ENCODE peak calls at places on chromosomes 2 and 18, in nine cellular contexts. B is K562, V is colonic mucosa, S is PC-3, E is Panc1, X is astrocyte, Q is ovary, R is lower lobe of right lung, F is sigmoid colon. D is an unnamed sample.

GRCh38 chr2:120257522-120257921 is 4.9 kb downstream of the RALB start:
- DNase-seq in B (no peak), V (no peak), S (peak), E (no peak), X (no peak), Q (no peak), R (no peak), F (peak), D (no peak)

GRCh38 chr18:72762505-72763122 is 105.2 kb downstream of the NETO1 start:
- DNase-seq in B (peak), V (no peak), S (peak), E (peak), X (peak), Q (no peak), R (no peak), F (no peak), D (no peak)

GRCh38 chr18:2655954-2656236 is 369 bp downstream of the SMCHD1 start:
- DNase-seq in B (no peak), V (no peak), S (no peak), E (no peak), X (peak), Q (no peak), R (peak), F (peak), D (peak)

GRCh38 chr18:6731197-6731596 is 1.7 kb downstream of the ARHGAP28 start:
- DNase-seq in B (no peak), V (no peak), S (peak), E (no peak), X (peak), Q (no peak), R (no peak), F (no peak), D (no peak)

GRCh38 chr2:96957299-96957698 is 29.1 kb downstream of the FAM178B start:
- DNase-seq in B (no peak), V (no peak), S (no peak), E (no peak), X (no peak), Q (no peak), R (no peak), F (peak), D (no peak)

GRCh38 chr18:69031571-69032451 is 233.9 kb downstream of the CCDC102B start:
- DNase-seq in B (no peak), V (no peak), S (no peak), E (no peak), X (no peak), Q (no peak), R (no peak), F (no peak), D (no peak)

GRCh38 chr2:165373322-165374025 is 96.0 kb upstream of the CSRNP3 start:
- DNase-seq in B (no peak), V (no peak), S (no peak), E (no peak), X (no peak), Q (no peak), R (no peak), F (no peak), D (no peak)

GRCh38 chr18:21763846-21764646 is 23.5 kb downstream of the MIB1 start:
- DNase-seq in B (no peak), V (no peak), S (no peak), E (no peak), X (no peak), Q (no peak), R (no peak), F (no peak), D (no peak)

GRCh38 chr2:121699421-121700328 is 37.0 kb downstream of the NIFK start:
- DNase-seq in B (peak), V (peak), S (peak), E (peak), X (peak), Q (no peak), R (peak), F (peak), D (peak)

GRCh38 chr2:162824319-162824718 is 14.2 kb downstream of the KCNH7 start:
- DNase-seq in B (no peak), V (no peak), S (peak), E (no peak), X (no peak), Q (no peak), R (no peak), F (no peak), D (no peak)

GRCh38 chr2:100186126-100186525 is 43.7 kb upstream of the AFF3 start:
- DNase-seq in B (no peak), V (no peak), S (no peak), E (no peak), X (no peak), Q (no peak), R (no peak), F (no peak), D (no peak)

GRCh38 chr2:176130153-176130916 is 830 bp downstream of the HOXD8 start:
- DNase-seq in B (peak), V (no peak), S (peak), E (no peak), X (no peak), Q (peak), R (no peak), F (peak), D (no peak)

GRCh38 chr2:26473796-26474195 is 4.1 kb downstream of the OTOF start:
- DNase-seq in B (no peak), V (no peak), S (no peak), E (no peak), X (no peak), Q (no peak), R (no peak), F (no peak), D (no peak)

GRCh38 chr18:27483266-27483665 is 298.2 kb upstream of the CHST9 start:
- DNase-seq in B (no peak), V (no peak), S (no peak), E (no peak), X (no peak), Q (no peak), R (no peak), F (no peak), D (no peak)

DNA sequence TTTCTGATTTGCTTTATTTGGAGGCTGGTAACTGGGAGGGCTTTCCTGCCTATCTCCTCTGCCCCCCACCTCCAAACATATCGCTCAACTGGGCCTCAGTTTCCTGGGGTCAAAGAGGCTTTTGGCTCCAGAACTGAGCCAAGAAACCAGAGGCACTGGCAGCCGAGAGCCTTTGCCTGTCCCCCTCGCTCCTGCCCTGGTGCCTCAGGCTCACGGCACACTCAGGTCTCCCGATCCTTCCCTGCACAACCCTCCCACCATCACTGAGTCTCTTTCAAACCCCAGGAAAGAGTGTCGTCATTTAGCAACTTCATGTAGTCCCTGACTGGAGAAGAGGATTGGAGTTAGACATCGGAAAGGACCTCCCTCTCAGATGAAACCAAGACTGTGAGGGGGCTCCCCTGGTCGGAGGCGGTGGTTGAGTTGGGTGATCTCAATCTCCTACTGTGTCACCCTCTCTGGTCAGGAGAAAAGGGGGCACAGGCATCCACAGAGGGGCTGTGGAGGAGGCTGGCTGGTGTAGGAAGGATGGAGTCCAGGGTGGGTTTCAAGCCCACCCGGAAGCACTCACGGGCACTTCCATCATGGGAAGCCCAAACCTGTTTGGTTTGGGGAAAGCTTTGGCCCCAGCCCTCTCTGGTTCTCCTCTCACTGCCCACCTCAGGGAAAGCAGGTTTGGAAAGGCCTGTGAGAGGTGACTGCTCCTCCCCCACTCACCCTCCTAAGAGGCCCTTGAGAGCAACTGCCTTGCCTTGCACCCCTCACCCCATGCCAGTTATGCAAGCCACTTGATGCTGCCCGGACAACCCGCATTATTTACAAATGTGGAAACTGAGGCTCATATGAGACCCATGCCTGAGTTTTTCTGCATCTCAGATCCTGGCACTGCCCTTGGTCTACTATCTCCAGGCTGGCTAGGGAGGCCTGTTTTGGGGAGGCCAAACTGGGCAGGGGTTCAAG is 62.3 kb downstream of the TNS1 start:
- DNase-seq in B (no peak), V (no peak), S (no peak), E (no peak), X (no peak), Q (peak), R (peak), F (no peak), D (no peak)
- H3K27ac ChIP-seq in B (no peak), V (peak), S (no peak), E (no peak), X (no peak), Q (peak), R (peak), F (peak), D (no peak)

DNA sequence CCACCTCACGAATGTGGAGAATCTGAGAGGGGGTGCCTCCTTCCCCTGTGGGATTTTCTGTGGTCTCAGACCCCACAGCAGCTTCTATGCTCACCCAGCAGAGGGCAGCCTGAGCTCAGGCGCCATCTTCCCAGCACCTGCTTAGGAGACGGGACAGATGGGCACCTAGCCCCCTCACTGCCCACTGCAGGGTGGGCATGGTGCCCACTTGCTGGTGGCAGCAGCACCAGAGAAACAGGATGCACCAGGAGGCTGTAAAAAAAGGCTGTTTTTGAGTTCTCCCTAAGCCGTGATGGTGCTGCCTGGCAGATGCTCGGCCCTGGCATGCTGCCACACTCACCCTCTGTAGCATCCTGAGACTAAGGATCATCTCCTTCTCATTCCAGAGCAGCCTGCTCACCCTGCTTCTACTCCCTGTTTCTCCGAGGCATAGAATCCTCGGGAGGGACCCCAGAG is 19.1 kb upstream of the SLC20A1 start:
- DNase-seq in B (peak), V (peak), S (peak), E (peak), X (peak), Q (peak), R (peak), F (peak), D (no peak)
- H3K4me3 ChIP-seq in B (no peak), V (no peak), S (peak), E (peak), X (peak), Q (no peak), R (peak), F (peak), D (no peak)

GRCh38 chr18:63022429-63023022 is 297.0 kb downstream of the BCL2 start:
- DNase-seq in B (peak), V (no peak), S (no peak), E (no peak), X (no peak), Q (no peak), R (no peak), F (no peak), D (no peak)
- TF ChIP-seq CTCF in B (peak), V (no peak), S (peak), E (peak), X (no peak), Q (no peak), R (peak), F (peak), D (no peak)

DNA sequence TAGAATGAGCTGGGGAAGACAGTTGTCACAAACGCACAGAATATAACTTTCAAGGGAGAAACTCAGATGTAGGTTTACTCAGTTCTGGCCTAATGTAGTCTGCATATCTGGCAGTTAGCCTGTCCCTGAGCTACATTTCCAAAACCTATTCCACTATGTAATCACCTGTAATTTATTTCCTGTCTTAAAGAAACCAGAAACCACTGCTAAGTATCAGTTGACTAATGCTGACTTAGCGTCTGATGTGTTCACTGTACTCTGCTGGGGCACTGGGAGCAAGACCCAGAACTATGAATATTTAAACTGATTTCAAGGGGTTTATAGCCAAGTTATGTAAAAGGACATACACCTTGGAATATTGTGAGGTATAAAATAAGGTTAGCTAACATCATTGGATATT is 1995.2 kb upstream of the PIK3C3 start:
- DNase-seq in B (no peak), V (no peak), S (peak), E (no peak), X (peak), Q (no peak), R (no peak), F (no peak), D (no peak)
- H3K27ac ChIP-seq in B (no peak), V (no peak), S (peak), E (no peak), X (no peak), Q (no peak), R (no peak), F (no peak), D (peak)

DNA sequence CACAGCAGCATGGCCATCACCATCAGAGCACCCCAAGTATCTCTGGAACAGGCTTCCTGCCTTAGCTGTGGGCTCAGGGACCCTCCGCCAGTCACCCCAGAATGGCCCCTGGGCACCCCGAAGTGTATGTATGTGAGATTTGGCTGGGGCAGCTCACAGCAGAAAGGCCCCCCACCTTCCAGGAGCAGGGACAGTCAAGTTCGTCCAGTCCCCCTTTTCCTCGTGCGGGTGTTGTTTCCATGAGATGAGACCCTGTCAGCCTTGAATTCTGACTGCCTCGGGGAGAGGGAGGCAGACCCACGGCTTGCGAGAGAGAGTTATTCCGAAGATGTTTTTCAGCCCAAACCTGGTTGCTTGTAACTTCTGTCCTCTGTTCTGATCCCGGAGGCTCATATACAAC is 290.9 kb upstream of the HDAC4 start:
- DNase-seq in B (no peak), V (peak), S (no peak), E (no peak), X (no peak), Q (no peak), R (no peak), F (no peak), D (no peak)
- H3K4me3 ChIP-seq in B (no peak), V (no peak), S (no peak), E (no peak), X (no peak), Q (no peak), R (no peak), F (no peak), D (no peak)

D was measured in RWPE2.